ENCODE peak calls at places on chromosomes 11 and 22, in four cellular contexts. M is CD8-positive, alpha-beta T cell; S is DMS153; H is kidney tubule cell. W is an unnamed sample.
A peak's percentile ranks its signal among the peaks of the same experiment; 100 is the strongest.

GRCh38 chr22:38513063-38513462 is 7.0 kb upstream of the DDX17 start:
- DNase-seq in M (peak; percentile 11), S (peak; percentile 4), H (no peak), W (no peak)

GRCh38 chr11:121367434-121367833 is 74.9 kb downstream of the SC5D start:
- DNase-seq in M (no peak), S (no peak), H (peak; percentile 45), W (no peak)

GRCh38 chr11:130050272-130050671 is 19.4 kb upstream of the APLP2 start:
- DNase-seq in M (no peak), S (no peak), H (no peak), W (no peak)

GRCh38 chr11:104573431-104573830 is 324.8 kb downstream of the CASP12 start:
- DNase-seq in M (no peak), S (no peak), H (peak; percentile 24), W (no peak)

GRCh38 chr22:33726294-33726711 is 194.0 kb downstream of the LARGE1 start:
- DNase-seq in M (no peak), S (no peak), H (peak; percentile 47), W (no peak)

GRCh38 chr11:15770798-15771414 is 585.4 kb downstream of the SOX6 start:
- DNase-seq in M (no peak), S (no peak), H (peak; percentile 40), W (no peak)

GRCh38 chr11:4087551-4087950 is 7.0 kb upstream of the RRM1 start:
- DNase-seq in M (no peak), S (no peak), H (peak; percentile 16), W (no peak)

GRCh38 chr11:100932474-100933100 is 197.0 kb downstream of the PGR start:
- DNase-seq in M (no peak), S (no peak), H (peak; percentile 52), W (no peak)